ENCODE peak calls at places on chromosomes 5 and 9, in six cellular contexts. Y is stimulated activated effector memory CD8-positive, alpha-beta T cell treated with anti-CD3 and anti-CD28 coated beads, Interleukin-12 subunit alpha, Interleukin-12 subunit beta, amount 100 ng/mL, for 72 hours; S is activated naive CD8-positive, alpha-beta T cell treated with anti-CD3 and anti-CD28 coated beads for 36 hours; P is fibroblast of mammary gland; F is fibroblast of pulmonary artery; D is stimulated activated CD4-positive, alpha-beta T cell treated with anti-CD3 and anti-CD28 coated beads, Interleukin-1b, Interleukin-23, amount 100 ng/mL, for 4 hours. H is an unnamed sample.

GRCh38 chr9:121286973-121287721 is 19.2 kb downstream of the GSN start:
- DNase-seq in Y (no peak), S (peak), P (peak), F (peak), D (no peak), H (no peak)

GRCh38 chr5:137252513-137252912 is 246.6 kb downstream of the SPOCK1 start:
- DNase-seq in Y (no peak), S (no peak), P (peak), F (no peak), D (no peak), H (no peak)

GRCh38 chr5:37495668-37496067 is 116.5 kb downstream of the WDR70 start:
- DNase-seq in Y (no peak), S (no peak), P (peak), F (peak), D (no peak), H (no peak)

GRCh38 chr5:37789991-37790390 is 49.9 kb downstream of the GDNF start:
- DNase-seq in Y (no peak), S (no peak), P (peak), F (peak), D (no peak), H (no peak)

GRCh38 chr9:125519741-125520140 is 187.3 kb downstream of the MAPKAP1 start:
- DNase-seq in Y (no peak), S (no peak), P (no peak), F (no peak), D (no peak), H (no peak)

GRCh38 chr9:73199886-73200285 is 48.2 kb downstream of the ANXA1 start:
- DNase-seq in Y (no peak), S (no peak), P (no peak), F (no peak), D (no peak), H (no peak)

GRCh38 chr5:96816430-96816939 is 8.7 kb upstream of the ERAP1 start:
- DNase-seq in Y (no peak), S (peak), P (no peak), F (no peak), D (peak), H (peak)

GRCh38 chr5:122311400-122311887 is 593 bp upstream of the SNCAIP start:
- DNase-seq in Y (no peak), S (no peak), P (no peak), F (no peak), D (no peak), H (no peak)